ENCODE peak calls at places on chromosomes 13 and 19, in four cellular contexts. F is HepG2, N is K562, S is WTC11. M is an unnamed sample.

GRCh38 chr19:17448190-17448967 is at the start of gene TMEM221:
- DNase-seq in F (no peak), N (peak), S (peak), M (peak)

GRCh38 chr19:33410915-33411401 is 37.4 kb downstream of the CEBPG start:
- DNase-seq in F (no peak), N (no peak), S (no peak), M (no peak)

GRCh38 chr13:75779393-75779792 is 143.3 kb downstream of the LMO7 start:
- DNase-seq in F (no peak), N (no peak), S (no peak), M (no peak)

GRCh38 chr13:26946675-26947342 is 186.2 kb upstream of the GPR12 start:
- DNase-seq in F (peak), N (peak), S (no peak), M (peak)

GRCh38 chr19:7575426-7576040 is 20.1 kb upstream of the CAMSAP3 start:
- DNase-seq in F (no peak), N (peak), S (no peak), M (no peak)

GRCh38 chr19:36032251-36033104 is at the start of gene CLIP3:
- DNase-seq in F (no peak), N (no peak), S (peak), M (no peak)

GRCh38 chr13:99027260-99027659 is 49.4 kb upstream of the DOCK9 start:
- DNase-seq in F (no peak), N (peak), S (no peak), M (no peak)

GRCh38 chr13:95643471-95643813 is 1.1 kb downstream of the DZIP1 start:
- DNase-seq in F (peak), N (no peak), S (no peak), M (peak)

GRCh38 chr13:21522130-21522529 is 63.0 kb upstream of the ZDHHC20 start:
- DNase-seq in F (no peak), N (no peak), S (no peak), M (no peak)

GRCh38 chr19:3304871-3305423 is 61.4 kb upstream of the NFIC start:
- DNase-seq in F (peak), N (peak), S (peak), M (peak)

GRCh38 chr13:74289861-74290260 is 155.7 kb upstream of the KLF12 start:
- DNase-seq in F (no peak), N (no peak), S (no peak), M (no peak)

GRCh38 chr13:71089105-71089504 is 777.9 kb downstream of the DACH1 start:
- DNase-seq in F (no peak), N (no peak), S (no peak), M (no peak)

GRCh38 chr19:19105365-19106060 is 32.8 kb downstream of the TMEM161A start:
- DNase-seq in F (peak), N (peak), S (peak), M (peak)

GRCh38 chr19:32719611-32720059 is at the start of gene TDRD12:
- DNase-seq in F (no peak), N (no peak), S (peak), M (no peak)

GRCh38 chr13:99501952-99502310 is 659 bp downstream of the TM9SF2 start:
- DNase-seq in F (no peak), N (no peak), S (no peak), M (no peak)

GRCh38 chr19:19659646-19660245 is 3.7 kb downstream of the ATP13A1 start:
- DNase-seq in F (no peak), N (no peak), S (no peak), M (no peak)

GRCh38 chr13:111252449-111253124 is 67.9 kb upstream of the TEX29 start:
- DNase-seq in F (no peak), N (no peak), S (no peak), M (no peak)

GRCh38 chr13:51619614-51620013 is 35.4 kb downstream of the WDFY2 start:
- DNase-seq in F (no peak), N (no peak), S (no peak), M (no peak)

GRCh38 chr19:43699506-43700367 is 16.1 kb upstream of the IRGC start:
- DNase-seq in F (no peak), N (no peak), S (peak), M (no peak)

GRCh38 chr13:104782741-104783140 is 1716.5 kb upstream of the SLC10A2 start:
- DNase-seq in F (no peak), N (no peak), S (no peak), M (no peak)
- TF ChIP-seq ELF4 in F (no peak), N (no peak), S (no peak), M (no peak)

GRCh38 chr19:34985249-34986022 is 14.7 kb upstream of the GRAMD1A start:
- DNase-seq in F (no peak), N (no peak), S (peak), M (no peak)
- TF ChIP-seq ELF4 in F (no peak), N (no peak), S (no peak), M (no peak)

GRCh38 chr19:4388171-4389063 is 11.9 kb downstream of the SH3GL1 start:
- DNase-seq in F (no peak), N (no peak), S (no peak), M (no peak)
- TF ChIP-seq ELF4 in F (no peak), N (no peak), S (no peak), M (no peak)

GRCh38 chr19:1873524-1874473 is 10.4 kb upstream of the KLF16 start:
- DNase-seq in F (no peak), N (no peak), S (no peak), M (no peak)
- TF ChIP-seq ELF4 in F (no peak), N (no peak), S (no peak), M (no peak)

GRCh38 chr19:14053032-14053431 is 8.8 kb downstream of the PALM3 start:
- DNase-seq in F (no peak), N (peak), S (no peak), M (no peak)

GRCh38 chr19:14054099-14054498 is 7.8 kb downstream of the PALM3 start:
- DNase-seq in F (no peak), N (no peak), S (no peak), M (no peak)

GRCh38 chr19:14054721-14055120 is 7.2 kb downstream of the PALM3 start:
- DNase-seq in F (no peak), N (peak), S (no peak), M (no peak)

GRCh38 chr19:14052470-14052869 is 9.4 kb downstream of the PALM3 start:
- DNase-seq in F (no peak), N (no peak), S (no peak), M (no peak)

DNA sequence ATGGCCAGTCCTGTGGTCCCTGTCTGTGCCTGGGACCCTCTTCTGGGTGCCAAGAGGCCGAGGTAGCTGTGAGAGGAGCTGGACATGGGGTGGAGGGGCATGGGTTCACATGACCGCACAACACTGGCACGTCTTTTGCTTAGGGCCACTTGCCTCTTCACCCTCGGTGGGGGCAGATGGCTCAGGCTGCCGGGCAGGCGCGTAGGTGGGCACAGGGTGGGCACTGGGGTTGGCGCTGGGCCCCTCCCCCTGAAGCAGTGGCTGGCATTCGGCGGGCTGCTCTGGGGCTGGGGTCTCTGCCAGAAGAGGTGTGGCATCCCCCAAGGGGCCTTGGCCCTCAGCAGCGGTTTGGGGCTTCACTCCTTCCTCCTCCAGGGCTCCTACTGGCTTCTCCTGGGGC is 8.4 kb downstream of the PALM3 start:
- DNase-seq in F (no peak), N (peak), S (no peak), M (no peak)
- TF ChIP-seq ELF4 in F (no peak), N (no peak), S (no peak), M (no peak)

DNA sequence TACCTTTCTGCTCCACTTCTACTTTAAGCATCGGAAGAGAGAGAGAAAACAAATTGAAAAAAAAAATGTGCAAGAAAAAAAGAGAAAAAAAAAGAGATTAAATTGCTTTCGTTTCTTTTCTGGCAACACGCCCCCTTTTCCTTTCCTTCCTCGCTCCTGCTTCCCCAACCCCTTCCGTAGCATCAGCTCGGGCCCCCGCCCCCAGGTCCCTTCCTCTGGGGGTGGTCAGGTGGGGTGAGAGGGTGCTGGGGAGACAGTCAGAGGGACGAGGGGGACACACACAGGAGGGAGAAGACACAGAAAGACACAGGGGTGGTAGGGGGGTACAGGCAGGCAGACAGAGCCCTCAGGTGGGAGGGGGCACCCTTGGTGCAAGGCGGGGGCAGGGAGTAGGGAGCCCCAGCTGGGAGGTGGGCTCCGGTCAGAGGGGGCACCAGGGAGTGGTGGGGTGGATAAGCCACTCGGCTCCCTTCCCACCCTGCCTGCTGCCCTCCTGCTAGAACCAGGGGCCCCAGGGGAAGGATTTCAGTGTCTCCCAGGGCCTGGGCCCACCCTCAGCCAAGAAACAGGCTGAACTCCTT is 30.7 kb upstream of the ASF1B start:
- DNase-seq in F (no peak), N (no peak), S (no peak), M (no peak)
- TF ChIP-seq ELF4 in F (no peak), N (no peak), S (no peak), M (no peak)

M was measured in HEK293T.